ENCODE peak calls at places on chromosomes 16 and 17, in five cellular contexts. O, U, X, L and M are unnamed samples.

GRCh38 chr17:7544911-7545310 is 3.9 kb upstream of the TNFSF12 start:
- DNase-seq in L (no peak), O (no peak), X (no peak), U (no peak), M (no peak)

GRCh38 chr17:58367462-58367861 is 15.5 kb upstream of the SUPT4H1 start:
- DNase-seq in O (no peak), X (no peak), L (no peak), U (no peak), M (no peak)

GRCh38 chr17:50825188-50825587 is 10.2 kb upstream of the WFIKKN2 start:
- DNase-seq in X (no peak), L (no peak), U (no peak), O (no peak), M (no peak)

GRCh38 chr17:35161281-35161761 is 13.7 kb downstream of the UNC45B start:
- DNase-seq in U (no peak), O (no peak), X (no peak), L (no peak), M (peak)

GRCh38 chr16:82824408-82824807 is 197.6 kb downstream of the CDH13 start:
- DNase-seq in L (no peak), O (peak), X (no peak), U (no peak), M (peak)

GRCh38 chr16:53007095-53007494 is 45.6 kb downstream of the CHD9NB start:
- DNase-seq in U (no peak), L (no peak), X (no peak), O (no peak), M (no peak)

GRCh38 chr16:15792563-15792971 is 64.3 kb downstream of the MYH11 start:
- DNase-seq in X (no peak), L (no peak), O (no peak), U (no peak), M (no peak)

GRCh38 chr17:80858301-80859003 is 133.2 kb upstream of the CHMP6 start:
- DNase-seq in O (peak), U (peak), L (no peak), X (no peak), M (no peak)

GRCh38 chr16:68781784-68782183 is 44.7 kb downstream of the CDH1 start:
- DNase-seq in U (no peak), X (no peak), O (no peak), L (no peak), M (no peak)

GRCh38 chr17:75406222-75406615 is 741 bp upstream of the GRB2 start:
- DNase-seq in O (peak), L (no peak), U (no peak), X (no peak), M (no peak)

GRCh38 chr17:29615492-29616299 is 7.0 kb downstream of the CORO6 start:
- DNase-seq in O (peak), U (peak), X (no peak), L (peak), M (peak)
- H3K27ac ChIP-seq in O (no peak), U (peak), X (peak), L (no peak), M (no peak)

DNA sequence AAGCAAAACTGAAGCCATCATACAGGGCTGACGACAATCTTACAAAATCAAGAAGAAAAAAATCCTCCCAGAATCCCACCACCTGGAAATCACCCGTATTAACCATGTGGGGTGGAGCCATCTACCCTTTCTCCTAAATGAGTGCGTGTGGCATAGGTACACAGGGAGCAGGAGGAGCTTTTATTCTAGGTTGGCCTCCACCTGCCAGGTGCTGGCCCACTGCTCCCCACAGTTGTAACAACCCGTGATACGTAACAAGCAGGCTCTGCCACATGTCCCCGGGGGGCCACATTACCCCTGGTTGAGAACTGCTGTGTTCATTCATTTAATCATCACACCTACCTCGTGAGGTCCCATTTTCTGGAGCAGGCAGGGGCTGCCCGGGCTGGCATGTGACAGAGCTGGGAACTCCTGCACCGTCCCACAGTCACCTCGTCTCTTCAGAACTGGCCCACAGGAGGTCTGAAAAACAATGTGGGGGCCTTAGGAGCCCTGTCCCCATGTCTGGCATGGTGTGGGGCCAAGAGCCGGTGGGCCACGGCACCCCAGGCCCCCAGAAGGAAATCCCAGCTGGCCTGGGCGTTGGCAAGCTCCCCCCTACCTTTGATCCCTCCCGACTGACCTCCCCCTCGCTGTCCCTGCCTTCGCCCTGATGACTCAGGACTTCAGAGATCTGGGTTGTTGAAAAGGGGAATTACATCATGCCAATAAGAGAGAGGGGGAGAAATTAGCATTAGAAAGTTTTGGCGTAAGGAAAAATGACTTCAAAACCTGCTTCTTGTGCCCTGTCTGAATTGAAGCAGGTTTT is 12.9 kb downstream of the CMIP start:
- DNase-seq in L (no peak), U (no peak), X (no peak), O (peak), M (peak)
- H3K27ac ChIP-seq in L (no peak), U (no peak), X (no peak), O (no peak), M (no peak)

GRCh38 chr16:4704913-4705312 is 11.6 kb downstream of the NUDT16L1 start:
- DNase-seq in X (no peak), U (peak), O (no peak), L (no peak), M (no peak)

GRCh38 chr16:4704491-4704890 is 11.1 kb downstream of the NUDT16L1 start:
- DNase-seq in O (no peak), X (no peak), U (peak), L (no peak), M (no peak)

GRCh38 chr16:4701791-4702465 is 8.6 kb downstream of the NUDT16L1 start:
- DNase-seq in X (no peak), O (no peak), L (no peak), U (peak), M (no peak)

GRCh38 chr16:4702466-4702808 is 9.1 kb downstream of the NUDT16L1 start:
- DNase-seq in L (no peak), O (no peak), X (no peak), U (peak), M (no peak)

GRCh38 chr16:4703906-4704305 is 10.5 kb downstream of the NUDT16L1 start:
- DNase-seq in L (no peak), U (peak), X (no peak), O (no peak), M (no peak)
- H3K27ac ChIP-seq in L (no peak), U (no peak), X (no peak), O (no peak), M (no peak)

DNA sequence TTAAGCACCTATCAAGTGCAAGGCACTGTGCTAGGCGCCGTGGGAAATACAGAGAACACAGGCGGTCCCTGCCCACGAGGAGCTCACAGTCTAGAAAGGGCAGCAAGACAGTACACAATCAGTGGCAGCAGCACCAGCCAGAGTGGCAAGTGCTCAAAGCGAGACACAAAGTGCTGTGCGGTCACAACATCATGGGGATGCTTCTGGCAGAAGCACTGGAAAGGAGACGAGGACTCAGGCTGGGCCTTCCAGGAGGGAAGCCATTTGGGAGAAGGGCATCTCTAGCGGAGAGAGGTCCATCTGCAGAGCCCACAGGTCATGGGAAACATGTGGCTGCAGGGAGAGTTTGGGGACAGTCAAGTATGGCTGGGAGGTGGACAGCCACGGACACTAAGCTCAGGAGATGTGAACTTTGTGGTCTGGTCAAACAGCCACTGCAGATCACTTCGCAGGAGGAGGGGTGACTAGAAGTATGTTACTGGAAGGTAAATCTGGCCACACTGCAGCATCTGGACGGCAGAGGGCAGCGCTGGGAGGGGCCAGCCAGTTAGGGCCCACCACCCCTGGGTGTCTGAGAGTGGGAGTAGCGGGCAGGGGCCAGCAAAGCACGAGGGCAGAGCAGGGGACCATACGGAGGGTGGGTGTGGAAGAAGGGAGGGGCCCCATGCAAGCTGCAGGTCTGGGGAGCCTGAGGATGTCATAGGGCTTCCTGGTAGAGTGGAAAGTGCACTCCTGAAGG is 71.1 kb downstream of the N4BP1 start:
- DNase-seq in L (no peak), O (no peak), U (no peak), X (no peak), M (no peak)
- H3K27ac ChIP-seq in L (no peak), O (no peak), U (peak), X (no peak), M (no peak)

GRCh38 chr17:82832411-82832810 is 7.4 kb downstream of the ZNF750 start:
- DNase-seq in X (no peak), O (no peak), L (no peak), U (no peak), M (no peak)
- H3K27ac ChIP-seq in X (no peak), O (no peak), L (no peak), U (no peak), M (no peak)

DNA sequence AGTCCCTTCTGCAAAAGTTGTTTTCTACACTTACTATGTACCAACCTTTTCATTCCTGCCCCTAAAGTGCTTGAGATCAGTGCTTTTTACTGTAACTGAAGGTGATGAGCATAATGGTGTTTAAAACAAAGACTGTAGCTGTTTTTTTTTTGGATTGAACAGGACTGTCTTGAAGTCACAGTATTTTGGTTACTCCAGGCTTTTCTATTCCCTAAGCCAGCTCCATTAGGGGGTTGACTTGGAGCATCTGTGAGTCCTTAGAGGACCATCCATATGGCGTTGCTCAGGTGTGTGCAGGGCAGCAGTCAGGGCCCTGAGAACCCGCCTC is 29.0 kb upstream of the LGALS9 start:
- DNase-seq in U (no peak), L (no peak), X (no peak), O (no peak), M (no peak)
- H3K27ac ChIP-seq in U (no peak), L (no peak), X (no peak), O (no peak), M (no peak)

GRCh38 chr17:16584273-16584995 is 15.4 kb upstream of the ZNF287 start:
- DNase-seq in U (peak), O (peak), L (peak), X (peak), M (peak)

GRCh38 chr17:16585796-16586195 is 16.8 kb upstream of the ZNF287 start:
- DNase-seq in O (no peak), X (no peak), U (no peak), L (no peak), M (no peak)

GRCh38 chr17:16593356-16594102 is 24.5 kb upstream of the ZNF287 start:
- DNase-seq in X (no peak), O (no peak), L (no peak), U (no peak), M (peak)

GRCh38 chr17:16583781-16584180 is 14.8 kb upstream of the ZNF287 start:
- DNase-seq in U (no peak), X (no peak), O (no peak), L (no peak), M (no peak)

GRCh38 chr17:16589097-16589969 is 20.3 kb upstream of the ZNF287 start:
- DNase-seq in X (peak), L (peak), U (peak), O (peak), M (peak)
- H3K27ac ChIP-seq in X (peak), L (no peak), U (no peak), O (no peak), M (no peak)

GRCh38 chr17:1090454-1091189 is 89.2 kb downstream of the ABR start:
- DNase-seq in L (no peak), U (no peak), O (no peak), X (no peak), M (no peak)
- H3K27ac ChIP-seq in L (no peak), U (no peak), O (no peak), X (peak), M (no peak)

GRCh38 chr16:28167730-28168129 is 44.0 kb downstream of the XPO6 start:
- DNase-seq in L (no peak), X (no peak), O (no peak), U (no peak), M (no peak)

GRCh38 chr16:28167221-28167620 is 44.5 kb downstream of the XPO6 start:
- DNase-seq in L (no peak), X (no peak), O (no peak), U (no peak), M (no peak)

GRCh38 chr16:28175715-28176114 is 36.0 kb downstream of the XPO6 start:
- DNase-seq in U (no peak), L (no peak), O (no peak), X (no peak), M (no peak)

GRCh38 chr16:28168991-28169554 is 42.7 kb downstream of the XPO6 start:
- DNase-seq in X (no peak), L (no peak), O (no peak), U (no peak), M (no peak)

DNA sequence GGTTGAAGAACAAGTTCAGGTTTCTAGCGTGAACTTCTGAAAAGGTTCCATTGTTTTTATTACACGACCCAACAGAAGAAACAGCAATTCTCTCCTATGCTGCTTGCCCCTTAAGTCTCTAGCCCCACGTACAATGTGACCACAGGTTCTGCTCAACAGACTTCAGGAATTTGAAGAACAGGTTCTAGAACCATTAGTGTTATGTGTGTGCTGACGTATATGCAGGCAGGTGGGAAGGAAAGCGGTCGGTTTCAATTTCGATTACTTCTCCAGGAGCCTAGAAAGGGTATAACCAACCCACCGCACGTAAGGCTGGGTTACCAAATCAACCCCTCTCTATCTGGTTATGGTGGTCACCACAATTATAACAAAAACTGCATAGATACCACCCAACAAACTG is 39.4 kb downstream of the XPO6 start:
- DNase-seq in O (no peak), X (no peak), U (no peak), L (no peak), M (no peak)
- H3K27ac ChIP-seq in O (no peak), X (no peak), U (no peak), L (no peak), M (no peak)

DNA sequence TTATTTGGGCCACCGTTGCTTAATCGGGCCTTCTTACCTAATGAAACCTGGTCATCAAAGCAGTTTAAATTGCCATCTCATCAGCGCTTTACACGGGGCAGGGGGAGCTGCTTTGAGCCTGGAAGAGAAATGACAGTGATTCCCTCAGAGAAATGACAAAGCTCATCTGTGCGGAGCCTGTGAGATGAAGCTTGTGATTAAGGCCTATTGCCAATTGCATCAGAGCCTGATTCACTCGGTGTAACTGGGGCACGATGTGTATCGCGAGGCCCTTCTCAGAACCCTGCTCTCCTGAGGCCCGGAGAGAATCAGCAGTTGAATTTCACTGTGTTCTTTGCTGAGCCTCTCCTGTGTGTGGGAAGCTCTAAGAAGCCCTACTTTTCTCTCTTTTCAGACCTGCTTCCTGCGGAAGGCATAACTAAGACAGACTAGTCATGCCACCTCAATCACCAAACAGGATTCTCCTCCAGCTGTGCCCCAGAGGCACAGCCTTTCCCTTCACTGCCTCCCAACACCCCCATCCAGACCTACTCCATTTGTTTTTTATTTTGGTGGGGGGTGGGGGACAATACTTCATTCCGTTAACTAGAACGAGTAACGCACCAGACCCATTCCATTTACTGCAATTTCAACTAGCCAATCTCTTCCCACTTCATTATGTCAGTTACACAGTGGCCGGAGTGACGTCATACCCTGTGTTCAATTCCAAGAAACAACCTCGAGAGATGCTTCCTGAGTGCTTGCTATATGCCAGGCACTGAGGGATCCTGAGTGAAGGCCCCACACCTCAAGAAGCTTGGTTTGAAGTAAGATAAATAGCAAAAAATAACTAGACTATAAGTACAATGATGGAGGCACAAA is 8.9 kb upstream of the SIAH1 start:
- DNase-seq in L (no peak), X (no peak), O (peak), U (peak), M (peak)
- H3K27ac ChIP-seq in L (no peak), X (no peak), O (peak), U (peak), M (no peak)